ENCODE peak calls at places on chromosomes 13 and 19, in ten cellular contexts. One of them, this sample, is unnamed. For H3K36me3, the result is how much of the 10 kb centered on the place peaks cover.

GRCh38 chr19:20660473-20660872 is 898 bp downstream of the ZNF626 start:
- DNase-seq in Caco-2: no peak
- DNase-seq in BJ: no peak
- DNase-seq in gastrocnemius medialis: no peak
- DNase-seq in prostate gland: no peak
- DNase-seq in uterus: no peak
- DNase-seq in endodermal cell: peak
- DNase-seq in body of pancreas: no peak
- DNase-seq in thoracic aorta: no peak
- DNase-seq in colonic mucosa: no peak
- DNase-seq in this sample: no peak

GRCh38 chr13:28684257-28684656 is 25.3 kb downstream of the POMP start:
- DNase-seq in uterus: no peak
- DNase-seq in Caco-2: peak
- DNase-seq in gastrocnemius medialis: no peak
- DNase-seq in colonic mucosa: peak
- DNase-seq in body of pancreas: no peak
- DNase-seq in BJ: no peak
- DNase-seq in endodermal cell: peak
- DNase-seq in prostate gland: no peak
- DNase-seq in thoracic aorta: no peak
- DNase-seq in this sample: no peak

GRCh38 chr19:280541-281007 is 10.6 kb downstream of the PLPP2 start:
- DNase-seq in gastrocnemius medialis: no peak
- DNase-seq in Caco-2: no peak
- DNase-seq in prostate gland: no peak
- DNase-seq in BJ: no peak
- DNase-seq in endodermal cell: peak
- DNase-seq in thoracic aorta: no peak
- DNase-seq in body of pancreas: no peak
- DNase-seq in uterus: no peak
- DNase-seq in colonic mucosa: no peak
- DNase-seq in this sample: no peak

GRCh38 chr19:48720251-48720612 is 707 bp upstream of the MAMSTR start:
- DNase-seq in BJ: no peak
- DNase-seq in uterus: no peak
- DNase-seq in endodermal cell: no peak
- DNase-seq in prostate gland: no peak
- DNase-seq in body of pancreas: no peak
- DNase-seq in colonic mucosa: no peak
- DNase-seq in Caco-2: no peak
- DNase-seq in gastrocnemius medialis: peak
- DNase-seq in thoracic aorta: no peak
- DNase-seq in this sample: no peak

GRCh38 chr13:44068737-44069136 is 189.0 kb downstream of the LACC1 start:
- DNase-seq in BJ: peak
- DNase-seq in thoracic aorta: no peak
- DNase-seq in colonic mucosa: no peak
- DNase-seq in prostate gland: no peak
- DNase-seq in endodermal cell: no peak
- DNase-seq in Caco-2: no peak
- DNase-seq in body of pancreas: no peak
- DNase-seq in gastrocnemius medialis: no peak
- DNase-seq in uterus: no peak
- DNase-seq in this sample: peak

GRCh38 chr13:75607447-75607846 is 28.7 kb upstream of the LMO7 start:
- DNase-seq in BJ: no peak
- DNase-seq in Caco-2: no peak
- DNase-seq in uterus: no peak
- DNase-seq in gastrocnemius medialis: no peak
- DNase-seq in endodermal cell: no peak
- DNase-seq in colonic mucosa: no peak
- DNase-seq in thoracic aorta: no peak
- DNase-seq in prostate gland: no peak
- DNase-seq in body of pancreas: no peak
- DNase-seq in this sample: no peak

GRCh38 chr13:93788456-93788855 is 561.8 kb downstream of the GPC6 start:
- DNase-seq in BJ: no peak
- DNase-seq in gastrocnemius medialis: no peak
- DNase-seq in endodermal cell: no peak
- DNase-seq in uterus: no peak
- DNase-seq in prostate gland: no peak
- DNase-seq in colonic mucosa: no peak
- DNase-seq in Caco-2: no peak
- DNase-seq in thoracic aorta: no peak
- DNase-seq in body of pancreas: no peak
- DNase-seq in this sample: no peak

GRCh38 chr13:26050568-26051230 is 1.1 kb downstream of the SHISA2 start:
- DNase-seq in BJ: no peak
- DNase-seq in endodermal cell: peak
- DNase-seq in thoracic aorta: no peak
- DNase-seq in prostate gland: no peak
- DNase-seq in body of pancreas: no peak
- DNase-seq in Caco-2: no peak
- DNase-seq in colonic mucosa: no peak
- DNase-seq in uterus: no peak
- DNase-seq in gastrocnemius medialis: peak
- DNase-seq in this sample: no peak

GRCh38 chr13:74026753-74027152 is 107.5 kb downstream of the KLF12 start:
- DNase-seq in prostate gland: no peak
- DNase-seq in Caco-2: no peak
- DNase-seq in uterus: no peak
- DNase-seq in gastrocnemius medialis: no peak
- DNase-seq in colonic mucosa: peak
- DNase-seq in endodermal cell: peak
- DNase-seq in thoracic aorta: no peak
- DNase-seq in BJ: no peak
- DNase-seq in body of pancreas: no peak
- DNase-seq in this sample: no peak

GRCh38 chr13:51912091-51912490 is 50.3 kb downstream of the CCDC70 start:
- DNase-seq in gastrocnemius medialis: no peak
- DNase-seq in body of pancreas: peak
- DNase-seq in BJ: no peak
- DNase-seq in endodermal cell: no peak
- DNase-seq in prostate gland: peak
- DNase-seq in thoracic aorta: no peak
- DNase-seq in uterus: no peak
- DNase-seq in colonic mucosa: no peak
- DNase-seq in Caco-2: peak
- DNase-seq in this sample: no peak

GRCh38 chr19:46730595-46730994 is 13.7 kb upstream of the PRKD2 start:
- DNase-seq in prostate gland: no peak
- DNase-seq in gastrocnemius medialis: no peak
- DNase-seq in thoracic aorta: no peak
- DNase-seq in body of pancreas: no peak
- DNase-seq in colonic mucosa: no peak
- DNase-seq in Caco-2: no peak
- DNase-seq in endodermal cell: no peak
- DNase-seq in BJ: no peak
- DNase-seq in uterus: no peak
- DNase-seq in this sample: no peak
- H3K36me3 ChIP-seq in prostate gland: half or more
- H3K36me3 ChIP-seq in gastrocnemius medialis: half or more
- H3K36me3 ChIP-seq in thoracic aorta: half or more
- H3K36me3 ChIP-seq in body of pancreas: under half
- H3K36me3 ChIP-seq in colonic mucosa: under half
- H3K36me3 ChIP-seq in Caco-2: under half
- H3K36me3 ChIP-seq in endodermal cell: half or more
- H3K36me3 ChIP-seq in BJ: half or more
- H3K36me3 ChIP-seq in uterus: under half
- H3K36me3 ChIP-seq in this sample: under half

GRCh38 chr13:113819341-113819730 is 44.5 kb downstream of the GAS6 start:
- DNase-seq in body of pancreas: no peak
- DNase-seq in Caco-2: no peak
- DNase-seq in colonic mucosa: no peak
- DNase-seq in BJ: no peak
- DNase-seq in uterus: no peak
- DNase-seq in endodermal cell: no peak
- DNase-seq in prostate gland: no peak
- DNase-seq in thoracic aorta: no peak
- DNase-seq in gastrocnemius medialis: no peak
- DNase-seq in this sample: no peak

GRCh38 chr13:113819731-113820715 is 43.9 kb downstream of the GAS6 start:
- DNase-seq in endodermal cell: no peak
- DNase-seq in BJ: no peak
- DNase-seq in gastrocnemius medialis: no peak
- DNase-seq in Caco-2: no peak
- DNase-seq in colonic mucosa: no peak
- DNase-seq in body of pancreas: no peak
- DNase-seq in thoracic aorta: no peak
- DNase-seq in uterus: no peak
- DNase-seq in prostate gland: no peak
- DNase-seq in this sample: no peak

GRCh38 chr13:113821847-113822246 is 42.0 kb downstream of the GAS6 start:
- DNase-seq in Caco-2: no peak
- DNase-seq in prostate gland: no peak
- DNase-seq in body of pancreas: no peak
- DNase-seq in BJ: no peak
- DNase-seq in gastrocnemius medialis: no peak
- DNase-seq in endodermal cell: no peak
- DNase-seq in thoracic aorta: no peak
- DNase-seq in colonic mucosa: no peak
- DNase-seq in uterus: no peak
- DNase-seq in this sample: no peak

GRCh38 chr13:113822266-113822665 is 41.6 kb downstream of the GAS6 start:
- DNase-seq in endodermal cell: no peak
- DNase-seq in prostate gland: no peak
- DNase-seq in gastrocnemius medialis: no peak
- DNase-seq in uterus: no peak
- DNase-seq in colonic mucosa: no peak
- DNase-seq in thoracic aorta: no peak
- DNase-seq in Caco-2: no peak
- DNase-seq in body of pancreas: no peak
- DNase-seq in BJ: no peak
- DNase-seq in this sample: no peak

DNA sequence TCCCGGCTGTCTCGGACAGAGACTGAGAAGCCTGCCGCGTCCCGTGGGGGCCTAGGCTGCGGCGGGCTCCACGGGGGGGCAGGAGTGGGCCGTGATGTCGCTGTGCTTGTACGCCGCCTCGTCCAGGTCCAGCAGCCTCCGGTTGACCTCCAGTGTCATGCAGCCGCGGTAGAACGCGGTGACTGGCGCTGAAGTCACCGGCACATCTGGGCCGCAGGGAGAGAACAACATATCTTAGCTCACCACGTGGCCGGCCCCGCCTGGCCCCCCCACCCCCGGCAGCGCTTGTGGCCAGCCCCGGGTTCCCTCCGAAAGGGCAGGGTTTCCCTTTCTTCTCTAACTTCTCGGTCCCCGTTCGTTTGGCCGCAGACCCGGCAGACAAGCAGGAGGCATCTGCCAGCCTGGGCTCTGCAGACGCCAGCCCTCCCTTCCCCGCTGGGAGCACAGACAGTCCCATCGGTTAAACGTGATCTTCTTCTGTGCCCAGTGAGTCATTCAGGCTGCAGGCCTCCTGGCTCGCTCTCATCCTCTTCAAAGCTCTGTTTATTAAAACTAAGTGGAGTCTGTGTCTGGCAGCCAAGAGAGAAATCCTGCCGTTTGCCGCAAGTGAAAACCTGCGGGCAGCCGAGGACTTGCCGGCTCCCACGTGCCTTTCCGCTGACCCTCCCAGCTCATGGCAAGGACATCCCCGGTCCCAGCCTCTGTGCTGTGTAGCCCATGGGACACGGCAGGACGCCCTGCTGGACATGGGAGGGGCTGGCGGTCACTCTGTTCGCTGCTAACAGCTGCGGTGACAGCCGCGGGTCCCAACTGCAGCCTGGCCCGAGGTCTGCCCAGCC is 42.8 kb downstream of the GAS6 start:
- DNase-seq in uterus: peak
- DNase-seq in gastrocnemius medialis: peak
- DNase-seq in thoracic aorta: no peak
- DNase-seq in prostate gland: peak
- DNase-seq in endodermal cell: no peak
- DNase-seq in body of pancreas: no peak
- DNase-seq in Caco-2: no peak
- DNase-seq in colonic mucosa: no peak
- DNase-seq in BJ: peak
- DNase-seq in this sample: peak
- TF ChIP-seq CTCF in uterus: peak
- TF ChIP-seq CTCF in gastrocnemius medialis: peak
- TF ChIP-seq CTCF in thoracic aorta: no peak
- TF ChIP-seq CTCF in prostate gland: no peak
- TF ChIP-seq CTCF in endodermal cell: no peak
- TF ChIP-seq CTCF in body of pancreas: no peak
- TF ChIP-seq CTCF in Caco-2: no peak
- TF ChIP-seq CTCF in colonic mucosa: no peak
- TF ChIP-seq CTCF in BJ: peak
- TF ChIP-seq CTCF in this sample: no peak

GRCh38 chr19:5697890-5698634 is 8.0 kb downstream of the RPL36 start:
- DNase-seq in prostate gland: no peak
- DNase-seq in thoracic aorta: no peak
- DNase-seq in body of pancreas: peak
- DNase-seq in Caco-2: no peak
- DNase-seq in BJ: no peak
- DNase-seq in gastrocnemius medialis: no peak
- DNase-seq in colonic mucosa: no peak
- DNase-seq in endodermal cell: peak
- DNase-seq in uterus: no peak
- DNase-seq in this sample: no peak
- H3K36me3 ChIP-seq in prostate gland: under half
- H3K36me3 ChIP-seq in thoracic aorta: under half
- H3K36me3 ChIP-seq in body of pancreas: under half
- H3K36me3 ChIP-seq in Caco-2: under half
- H3K36me3 ChIP-seq in BJ: half or more
- H3K36me3 ChIP-seq in gastrocnemius medialis: half or more
- H3K36me3 ChIP-seq in colonic mucosa: under half
- H3K36me3 ChIP-seq in endodermal cell: under half
- H3K36me3 ChIP-seq in uterus: under half
- H3K36me3 ChIP-seq in this sample: under half

DNA sequence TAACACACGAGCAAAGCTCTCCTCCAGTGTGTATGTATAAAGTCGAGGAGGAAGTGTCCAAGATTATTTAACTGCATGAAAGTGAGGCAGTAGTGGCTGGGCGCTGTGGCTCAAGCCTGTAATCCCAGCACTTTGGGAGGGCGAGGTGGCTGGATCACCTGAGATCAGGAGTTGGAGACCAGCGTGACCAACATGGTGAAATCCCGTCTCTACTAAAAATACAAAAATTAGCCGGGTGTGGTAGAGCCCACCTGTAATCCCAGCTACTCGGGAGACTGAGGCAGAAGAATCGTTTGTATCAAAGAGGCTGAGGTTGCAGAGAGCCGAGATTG is 1.2 kb upstream of the ZNF20 start:
- DNase-seq in gastrocnemius medialis: no peak
- DNase-seq in uterus: no peak
- DNase-seq in BJ: no peak
- DNase-seq in endodermal cell: no peak
- DNase-seq in thoracic aorta: no peak
- DNase-seq in colonic mucosa: no peak
- DNase-seq in Caco-2: no peak
- DNase-seq in prostate gland: no peak
- DNase-seq in body of pancreas: no peak
- DNase-seq in this sample: no peak
- TF ChIP-seq CTCF in gastrocnemius medialis: no peak
- TF ChIP-seq CTCF in uterus: no peak
- TF ChIP-seq CTCF in BJ: no peak
- TF ChIP-seq CTCF in endodermal cell: peak
- TF ChIP-seq CTCF in thoracic aorta: no peak
- TF ChIP-seq CTCF in colonic mucosa: no peak
- TF ChIP-seq CTCF in Caco-2: no peak
- TF ChIP-seq CTCF in prostate gland: no peak
- TF ChIP-seq CTCF in body of pancreas: no peak
- TF ChIP-seq CTCF in this sample: peak

This sample was measured in PC-9.